ENCODE peak calls at places on chromosome 22, in five cellular contexts. U is A549, H is fibroblast of pulmonary artery, J is PC-3, A is astrocyte of the cerebellum. W is an unnamed sample.

GRCh38 chr22:40196628-40197027 is 18.9 kb downstream of the TNRC6B start:
- DNase-seq in J (peak; percentile 84), U (no peak), H (peak; percentile 88), A (peak; percentile 80), W (no peak)

GRCh38 chr22:40346178-40347064 is at the start of gene ADSL:
- DNase-seq in J (peak; percentile 76), A (peak; percentile 61), H (peak; percentile 83), U (peak; percentile 82), W (peak; percentile 93)

GRCh38 chr22:36286096-36286957 is 33.4 kb downstream of the APOL1 start:
- DNase-seq in U (peak; percentile 68), J (peak; percentile 69), H (peak; percentile 81), A (peak; percentile 57), W (peak; percentile 88)

GRCh38 chr22:30062256-30062655 is 18.0 kb upstream of the HORMAD2 start:
- DNase-seq in A (no peak), J (no peak), H (no peak), U (no peak), W (no peak)

GRCh38 chr22:20405291-20405930 is 11.5 kb downstream of the ZNF74 start:
- DNase-seq in J (no peak), A (no peak), U (no peak), H (no peak), W (no peak)

GRCh38 chr22:29994941-29995340 is 85.3 kb upstream of the HORMAD2 start:
- DNase-seq in J (peak; percentile 26), A (no peak), H (peak; percentile 54), U (peak; percentile 37), W (peak; percentile 14)

GRCh38 chr22:46145361-46145851 is 4.9 kb upstream of the PPARA start:
- DNase-seq in A (no peak), J (no peak), H (no peak), U (no peak), W (no peak)

GRCh38 chr22:20438066-20438677 is 547 bp upstream of the SCARF2 start:
- DNase-seq in J (no peak), H (peak; percentile 30), U (no peak), A (peak; percentile 56), W (no peak)

GRCh38 chr22:47299879-47300697 is 537.6 kb downstream of the TBC1D22A start:
- DNase-seq in J (no peak), A (no peak), H (no peak), U (no peak), W (no peak)

GRCh38 chr22:28425211-28425610 is 254.4 kb downstream of the TTC28 start:
- DNase-seq in J (peak; percentile 11), U (peak; percentile 25), A (no peak), H (no peak), W (no peak)

GRCh38 chr22:43777204-43777671 is 34.9 kb downstream of the EFCAB6 start:
- DNase-seq in U (peak; percentile 10), H (peak; percentile 76), J (peak; percentile 87), A (no peak), W (no peak)

GRCh38 chr22:27489265-27489675 is 312.3 kb downstream of the MN1 start:
- DNase-seq in J (peak; percentile 43), H (peak; percentile 35), A (no peak), U (peak; percentile 38), W (peak; percentile 60)

GRCh38 chr22:36930041-36930935 is 16.9 kb downstream of the CSF2RB start:
- DNase-seq in H (no peak), J (no peak), U (no peak), A (no peak), W (no peak)

GRCh38 chr22:17368144-17368726 is 1.0 kb upstream of the CECR2 start:
- DNase-seq in U (no peak), A (no peak), J (no peak), H (no peak), W (no peak)

GRCh38 chr22:35611891-35612576 is 5.1 kb downstream of the MB start:
- DNase-seq in J (no peak), H (no peak), U (no peak), A (no peak), W (no peak)

GRCh38 chr22:19113429-19113828 is 8.8 kb downstream of the DGCR2 start:
- DNase-seq in A (no peak), H (no peak), U (no peak), J (no peak), W (no peak)

GRCh38 chr22:30565341-30565740 is 9.1 kb downstream of the GAL3ST1 start:
- DNase-seq in U (no peak), H (no peak), J (no peak), A (no peak), W (no peak)

GRCh38 chr22:44567846-44568493 is 69.9 kb upstream of the RTL6 start:
- DNase-seq in U (peak; percentile 46), A (peak; percentile 9), J (peak; percentile 36), H (peak; percentile 65), W (peak; percentile 56)

GRCh38 chr22:46354993-46355305 is 19.4 kb downstream of the TRMU start:
- DNase-seq in U (no peak), A (no peak), J (no peak), H (no peak), W (no peak)

GRCh38 chr22:27494821-27495220 is 306.7 kb downstream of the MN1 start:
- DNase-seq in A (no peak), H (no peak), J (no peak), U (no peak), W (no peak)

DNA sequence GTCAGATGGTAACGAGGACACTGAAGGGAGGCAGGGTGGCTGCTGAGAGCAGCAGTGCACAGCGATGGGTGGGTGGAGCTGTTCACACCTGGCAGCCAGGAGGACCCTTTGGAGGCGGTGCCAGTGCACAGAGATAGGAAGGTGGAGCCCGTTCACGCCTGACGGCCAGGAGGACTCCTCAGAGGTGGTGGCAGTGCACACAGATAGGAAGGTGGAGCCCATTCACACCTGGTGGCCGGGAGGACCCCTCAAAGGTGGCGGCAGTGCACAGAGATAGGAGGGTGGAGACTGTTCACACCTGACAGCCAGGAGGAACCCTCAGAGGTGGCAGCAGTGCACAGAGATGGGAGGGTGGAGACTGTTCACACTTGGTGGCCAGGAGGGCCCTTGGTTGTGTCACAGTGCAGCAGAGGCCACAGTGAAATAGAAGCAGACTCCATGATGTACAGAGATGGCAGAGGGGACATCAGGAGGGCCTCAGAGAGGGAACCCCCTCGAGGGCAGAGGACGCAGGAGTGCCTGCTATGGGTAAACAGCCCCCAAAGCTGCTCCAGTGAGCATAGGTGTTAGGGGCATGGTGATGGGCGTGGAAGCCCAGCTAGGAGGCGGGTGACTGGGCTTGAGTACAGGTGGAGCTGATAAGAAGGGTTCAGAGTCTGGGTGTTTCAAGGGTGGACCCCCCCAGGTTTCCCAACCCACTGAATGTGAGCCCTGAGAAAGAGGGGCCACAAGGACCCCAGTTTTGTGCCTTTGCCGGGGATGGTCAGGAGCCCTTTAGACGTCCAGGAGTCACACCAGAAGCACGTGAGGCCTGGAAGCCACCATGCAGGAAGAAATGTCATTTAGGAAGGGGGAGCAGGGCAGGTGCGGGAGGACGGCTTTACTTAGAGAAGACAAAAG is 566.7 kb downstream of the BRD1 start:
- DNase-seq in U (no peak), A (no peak), H (no peak), J (no peak), W (no peak)
- TF ChIP-seq CTCF in U (no peak), A (no peak), H (no peak), J (no peak), W (no peak)

GRCh38 chr22:42648017-42648367 is 1.2 kb downstream of the CYB5R3 start:
- DNase-seq in J (no peak), H (no peak), A (no peak), U (no peak), W (no peak)

GRCh38 chr22:42646569-42647525 is 2.3 kb downstream of the CYB5R3 start:
- DNase-seq in U (no peak), A (no peak), J (no peak), H (peak; percentile 38), W (no peak)

GRCh38 chr22:42644422-42645340 is 4.3 kb upstream of the ATP5MGL start:
- DNase-seq in H (peak; percentile 62), J (no peak), U (no peak), A (no peak), W (no peak)

GRCh38 chr22:42645341-42645937 is 3.8 kb downstream of the CYB5R3 start:
- DNase-seq in U (no peak), A (no peak), H (no peak), J (no peak), W (no peak)

DNA sequence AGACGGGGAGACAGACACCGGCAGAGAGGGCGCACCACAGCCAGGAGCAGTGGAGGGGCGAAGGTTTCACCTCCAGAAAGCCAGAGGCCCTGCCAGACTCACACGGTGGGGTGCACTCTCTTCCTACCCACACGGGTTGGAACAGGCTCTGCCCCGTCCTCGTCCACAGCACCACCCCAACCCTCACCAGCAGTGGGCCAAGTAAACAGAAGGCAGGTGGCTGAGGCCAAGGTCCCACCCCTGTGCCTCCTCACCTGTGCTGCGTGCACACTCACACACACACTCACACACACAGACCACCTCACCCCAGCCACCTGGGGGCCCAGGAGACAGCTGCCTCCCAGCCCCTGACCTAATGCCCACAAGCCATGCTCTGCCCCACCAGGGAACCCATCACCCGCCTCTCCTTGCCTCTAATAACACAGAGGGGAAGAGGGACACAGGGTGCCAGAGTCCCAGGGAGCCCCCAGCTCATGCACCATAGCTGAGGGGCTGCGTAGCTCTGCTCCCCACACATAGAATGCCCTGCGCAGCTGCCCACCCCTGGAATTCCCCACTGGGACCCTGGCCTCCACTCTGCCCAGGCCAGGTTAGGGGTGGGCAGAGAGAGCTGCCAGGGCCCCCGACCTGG is 3.1 kb downstream of the CYB5R3 start:
- DNase-seq in J (no peak), H (no peak), U (no peak), A (no peak), W (no peak)
- TF ChIP-seq CTCF in J (no peak), H (no peak), U (no peak), A (no peak), W (no peak)

GRCh38 chr22:38524434-38524833 is 18.3 kb upstream of the DDX17 start:
- DNase-seq in J (no peak), A (no peak), H (no peak), U (no peak), W (no peak)

GRCh38 chr22:38519453-38520250 is 13.5 kb upstream of the DDX17 start:
- DNase-seq in J (no peak), U (no peak), H (no peak), A (no peak), W (no peak)

GRCh38 chr22:38518620-38519019 is 12.5 kb upstream of the DDX17 start:
- DNase-seq in H (no peak), U (no peak), J (no peak), A (no peak), W (no peak)

DNA sequence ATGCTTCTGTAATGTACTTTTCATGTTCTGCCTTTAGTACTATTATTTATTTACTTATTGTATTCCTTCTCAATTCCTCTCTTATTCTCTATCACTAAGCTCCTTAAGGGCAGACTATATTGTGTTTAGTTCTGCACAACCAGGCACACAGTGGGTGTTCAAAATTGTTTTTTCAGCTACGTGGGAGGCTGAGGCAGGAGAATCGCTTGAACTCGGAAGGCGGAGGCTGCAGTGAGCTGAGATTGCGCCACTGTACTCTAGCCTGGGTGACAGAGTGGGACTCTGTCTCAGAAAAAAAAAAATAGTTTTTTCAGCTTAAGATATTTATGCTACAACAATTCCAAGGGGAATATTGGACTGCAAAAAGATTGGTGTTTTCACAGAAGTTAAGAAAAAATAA is 17.4 kb upstream of the DDX17 start:
- DNase-seq in H (no peak), U (no peak), J (no peak), A (no peak), W (no peak)
- TF ChIP-seq CTCF in H (no peak), U (no peak), J (no peak), A (no peak), W (no peak)

DNA sequence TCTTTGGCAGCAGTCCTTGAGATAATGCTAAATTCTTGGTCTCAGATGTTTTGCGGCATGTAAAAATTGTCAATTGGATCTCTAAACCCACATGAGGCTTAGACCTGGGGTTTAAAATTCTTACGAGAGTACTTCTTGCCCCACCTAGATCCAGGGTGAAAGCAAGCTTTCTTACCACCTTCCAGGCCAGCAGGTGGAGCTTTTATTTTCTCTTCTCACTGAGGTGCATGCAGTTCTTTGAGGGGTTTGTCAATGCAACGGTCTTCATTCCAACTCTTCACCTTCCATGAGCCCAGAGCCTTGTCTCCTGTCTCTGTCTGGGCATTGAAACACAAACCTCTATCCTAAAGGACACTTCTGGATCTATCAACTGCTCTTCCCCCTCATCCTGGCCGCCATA is 154.1 kb downstream of the MYO18B start:
- DNase-seq in A (no peak), H (no peak), J (no peak), U (peak; percentile 1), W (no peak)
- TF ChIP-seq CTCF in A (no peak), H (no peak), J (no peak), U (no peak), W (no peak)

W was measured in Calu3.